ENCODE peak calls at places on chromosomes 5 and 9, in four cellular contexts. E, M, U and J are unnamed samples.

GRCh38 chr5:1515921-1516571 is 7.7 kb downstream of the LPCAT1 start:
- DNase-seq in U (peak), E (no peak), M (no peak), J (no peak)

GRCh38 chr9:2745560-2746380 is 28.5 kb downstream of the KCNV2 start:
- DNase-seq in M (no peak), E (no peak), U (no peak), J (no peak)

GRCh38 chr5:32282633-32283032 is 30.1 kb downstream of the MTMR12 start:
- DNase-seq in M (no peak), E (no peak), U (no peak), J (no peak)

GRCh38 chr5:64625678-64626077 is 64.6 kb upstream of the SHISAL2B start:
- DNase-seq in U (no peak), E (no peak), M (no peak), J (no peak)

GRCh38 chr5:129077433-129078075 is 17.0 kb upstream of the ISOC1 start:
- DNase-seq in M (no peak), U (no peak), E (no peak), J (no peak)

GRCh38 chr5:131509811-131510210 is 125.2 kb downstream of the RAPGEF6 start:
- DNase-seq in M (no peak), E (no peak), U (no peak), J (no peak)

GRCh38 chr5:126004636-126005035 is 418.6 kb upstream of the GRAMD2B start:
- DNase-seq in U (no peak), E (no peak), M (no peak), J (no peak)

GRCh38 chr5:80825780-80826460 is 134.2 kb upstream of the RASGRF2 start:
- DNase-seq in E (no peak), M (peak), U (no peak), J (no peak)

GRCh38 chr5:34057118-34057517 is 14.1 kb upstream of the C1QTNF3 start:
- DNase-seq in U (no peak), M (no peak), E (no peak), J (no peak)